ENCODE peak calls at places on chromosomes 4 and X, in five cellular contexts. One of them, this sample, is unnamed.

GRCh38 chr4:169282429-169283113 is 11.8 kb upstream of the SH3RF1 start:
- DNase-seq in BJ: no peak
- DNase-seq in breast epithelium: no peak
- DNase-seq in epithelial cell of esophagus: peak; percentile 87
- DNase-seq in lower lobe of right lung: no peak
- DNase-seq in this sample: no peak

GRCh38 chr4:88575222-88575621 is 17.1 kb upstream of the HERC3 start:
- DNase-seq in BJ: no peak
- DNase-seq in breast epithelium: no peak
- DNase-seq in epithelial cell of esophagus: no peak
- DNase-seq in lower lobe of right lung: no peak
- DNase-seq in this sample: no peak

GRCh38 chr4:34037280-34037679 is 2207.0 kb downstream of the ARAP2 start:
- DNase-seq in BJ: no peak
- DNase-seq in breast epithelium: no peak
- DNase-seq in epithelial cell of esophagus: no peak
- DNase-seq in lower lobe of right lung: no peak
- DNase-seq in this sample: no peak

GRCh38 chr4:186604124-186604627 is 48.8 kb upstream of the MTNR1A start:
- DNase-seq in BJ: no peak
- DNase-seq in breast epithelium: no peak
- DNase-seq in epithelial cell of esophagus: no peak
- DNase-seq in lower lobe of right lung: no peak
- DNase-seq in this sample: no peak

GRCh38 chrX:29215251-29215650 is 628.0 kb downstream of the IL1RAPL1 start:
- DNase-seq in BJ: no peak
- DNase-seq in breast epithelium: no peak
- DNase-seq in epithelial cell of esophagus: peak; percentile 35
- DNase-seq in lower lobe of right lung: no peak
- DNase-seq in this sample: no peak

GRCh38 chr4:158121203-158121586 is 51.6 kb downstream of the GASK1B start:
- DNase-seq in BJ: peak; percentile 92
- DNase-seq in breast epithelium: peak; percentile 19
- DNase-seq in epithelial cell of esophagus: peak; percentile 87
- DNase-seq in lower lobe of right lung: no peak
- DNase-seq in this sample: peak; percentile 60

GRCh38 chrX:136193771-136194170 is 46.4 kb downstream of the FHL1 start:
- DNase-seq in BJ: no peak
- DNase-seq in breast epithelium: no peak
- DNase-seq in epithelial cell of esophagus: no peak
- DNase-seq in lower lobe of right lung: no peak
- DNase-seq in this sample: no peak

GRCh38 chr4:7183161-7183560 is 9.2 kb upstream of the SORCS2 start:
- DNase-seq in BJ: no peak
- DNase-seq in breast epithelium: no peak
- DNase-seq in epithelial cell of esophagus: no peak
- DNase-seq in lower lobe of right lung: no peak
- DNase-seq in this sample: no peak

GRCh38 chrX:55127692-55128091 is 38.9 kb downstream of the PAGE2 start:
- DNase-seq in BJ: no peak
- DNase-seq in breast epithelium: no peak
- DNase-seq in epithelial cell of esophagus: peak; percentile 51
- DNase-seq in lower lobe of right lung: no peak
- DNase-seq in this sample: no peak

GRCh38 chr4:117817316-117817715 is 217.0 kb upstream of the NDST3 start:
- DNase-seq in BJ: no peak
- DNase-seq in breast epithelium: no peak
- DNase-seq in epithelial cell of esophagus: no peak
- DNase-seq in lower lobe of right lung: no peak
- DNase-seq in this sample: no peak

GRCh38 chr4:153649572-153649991 is 34.5 kb upstream of the TLR2 start:
- DNase-seq in BJ: no peak
- DNase-seq in breast epithelium: no peak
- DNase-seq in epithelial cell of esophagus: peak; percentile 56
- DNase-seq in lower lobe of right lung: no peak
- DNase-seq in this sample: no peak

GRCh38 chr4:138650917-138651564 is 364.5 kb upstream of the NOCT start:
- DNase-seq in BJ: peak; percentile 97
- DNase-seq in breast epithelium: no peak
- DNase-seq in epithelial cell of esophagus: peak; percentile 3
- DNase-seq in lower lobe of right lung: no peak
- DNase-seq in this sample: peak; percentile 56

GRCh38 chr4:67332627-67333026 is 212.7 kb downstream of the CENPC start:
- DNase-seq in BJ: no peak
- DNase-seq in breast epithelium: no peak
- DNase-seq in epithelial cell of esophagus: peak; percentile 23
- DNase-seq in lower lobe of right lung: no peak
- DNase-seq in this sample: no peak

GRCh38 chr4:41146716-41147506 is 67.4 kb downstream of the APBB2 start:
- DNase-seq in BJ: no peak
- DNase-seq in breast epithelium: no peak
- DNase-seq in epithelial cell of esophagus: peak; percentile 31
- DNase-seq in lower lobe of right lung: no peak
- DNase-seq in this sample: no peak

GRCh38 chr4:89111833-89112563 is 665 bp downstream of the TIGD2 start:
- DNase-seq in BJ: peak; percentile 68
- DNase-seq in breast epithelium: peak; percentile 75
- DNase-seq in epithelial cell of esophagus: peak; percentile 99
- DNase-seq in lower lobe of right lung: no peak
- DNase-seq in this sample: peak; percentile 41

GRCh38 chrX:16445166-16445752 is 204.7 kb upstream of the S100G start:
- DNase-seq in BJ: no peak
- DNase-seq in breast epithelium: no peak
- DNase-seq in epithelial cell of esophagus: peak; percentile 45
- DNase-seq in lower lobe of right lung: no peak
- DNase-seq in this sample: no peak

GRCh38 chrX:154020500-154021115 is 906 bp upstream of the IRAK1 start:
- DNase-seq in BJ: no peak
- DNase-seq in breast epithelium: no peak
- DNase-seq in epithelial cell of esophagus: no peak
- DNase-seq in lower lobe of right lung: no peak
- DNase-seq in this sample: no peak

GRCh38 chrX:65644621-65645287 is 22.7 kb upstream of the MSN start:
- DNase-seq in BJ: peak; percentile 41
- DNase-seq in breast epithelium: peak; percentile 75
- DNase-seq in epithelial cell of esophagus: peak; percentile 89
- DNase-seq in lower lobe of right lung: peak; percentile 78
- DNase-seq in this sample: peak; percentile 41

GRCh38 chr4:91340843-91341242 is 962.9 kb upstream of the GRID2 start:
- DNase-seq in BJ: no peak
- DNase-seq in breast epithelium: no peak
- DNase-seq in epithelial cell of esophagus: no peak
- DNase-seq in lower lobe of right lung: no peak
- DNase-seq in this sample: no peak

GRCh38 chr4:184100297-184100885 is 117.3 kb downstream of the ENPP6 start:
- DNase-seq in BJ: no peak
- DNase-seq in breast epithelium: no peak
- DNase-seq in epithelial cell of esophagus: peak; percentile 33
- DNase-seq in lower lobe of right lung: peak; percentile 80
- DNase-seq in this sample: no peak

DNA sequence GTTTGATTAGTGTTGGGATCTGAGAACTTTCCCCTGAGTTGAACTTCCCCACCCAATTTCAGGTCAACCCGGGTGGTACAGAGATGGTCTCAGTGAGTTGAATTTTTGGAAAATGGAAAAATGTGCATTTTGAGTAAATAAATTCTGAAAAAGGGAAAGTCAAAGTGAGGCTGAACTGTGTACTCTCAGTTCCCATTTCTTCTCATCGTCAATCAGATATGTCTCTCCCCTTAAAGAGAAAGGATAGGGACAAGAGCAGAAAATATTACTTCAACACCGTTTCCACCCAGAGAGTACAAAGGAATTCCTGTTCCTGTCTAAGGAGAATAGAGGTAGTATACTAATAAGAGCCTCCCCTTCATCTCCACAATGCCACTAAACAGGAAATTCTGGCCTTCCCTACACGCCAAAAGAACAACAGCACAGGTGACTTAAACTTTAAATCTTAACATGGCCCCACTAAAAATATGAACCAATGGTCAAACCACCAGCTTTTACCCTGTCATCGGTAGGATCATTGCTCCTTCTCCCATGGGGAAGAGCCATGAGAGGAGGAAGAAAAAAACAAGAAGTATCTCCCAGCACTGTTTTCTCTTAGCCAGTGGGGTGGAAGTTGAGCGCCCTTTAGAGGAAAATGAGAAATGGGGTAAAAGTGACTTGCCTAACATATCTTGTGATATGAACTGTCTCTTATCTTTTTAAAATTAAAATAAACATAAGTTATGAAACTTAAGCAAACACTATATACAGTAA is 30.3 kb downstream of the BMP3 start:
- DNase-seq in BJ: no peak
- DNase-seq in breast epithelium: no peak
- DNase-seq in epithelial cell of esophagus: no peak
- DNase-seq in lower lobe of right lung: no peak
- DNase-seq in this sample: no peak
- H3K4me3 ChIP-seq in BJ: no peak overlapping the region
- H3K4me3 ChIP-seq in breast epithelium: no peak overlapping the region
- H3K4me3 ChIP-seq in epithelial cell of esophagus: no peak overlapping the region
- H3K4me3 ChIP-seq in lower lobe of right lung: no peak overlapping the region
- H3K4me3 ChIP-seq in this sample: no peak overlapping the region

GRCh38 chr4:87416965-87417364 is 5.4 kb upstream of the NUDT9 start:
- DNase-seq in BJ: no peak
- DNase-seq in breast epithelium: no peak
- DNase-seq in epithelial cell of esophagus: no peak
- DNase-seq in lower lobe of right lung: no peak
- DNase-seq in this sample: no peak

GRCh38 chr4:87410669-87411068 is 11.7 kb upstream of the NUDT9 start:
- DNase-seq in BJ: no peak
- DNase-seq in breast epithelium: no peak
- DNase-seq in epithelial cell of esophagus: no peak
- DNase-seq in lower lobe of right lung: no peak
- DNase-seq in this sample: no peak

GRCh38 chr4:87410157-87410556 is 12.2 kb upstream of the NUDT9 start:
- DNase-seq in BJ: no peak
- DNase-seq in breast epithelium: no peak
- DNase-seq in epithelial cell of esophagus: no peak
- DNase-seq in lower lobe of right lung: no peak
- DNase-seq in this sample: no peak

GRCh38 chr4:87419578-87420249 is 2.7 kb upstream of the NUDT9 start:
- DNase-seq in BJ: no peak
- DNase-seq in breast epithelium: no peak
- DNase-seq in epithelial cell of esophagus: peak; percentile 48
- DNase-seq in lower lobe of right lung: no peak
- DNase-seq in this sample: no peak

DNA sequence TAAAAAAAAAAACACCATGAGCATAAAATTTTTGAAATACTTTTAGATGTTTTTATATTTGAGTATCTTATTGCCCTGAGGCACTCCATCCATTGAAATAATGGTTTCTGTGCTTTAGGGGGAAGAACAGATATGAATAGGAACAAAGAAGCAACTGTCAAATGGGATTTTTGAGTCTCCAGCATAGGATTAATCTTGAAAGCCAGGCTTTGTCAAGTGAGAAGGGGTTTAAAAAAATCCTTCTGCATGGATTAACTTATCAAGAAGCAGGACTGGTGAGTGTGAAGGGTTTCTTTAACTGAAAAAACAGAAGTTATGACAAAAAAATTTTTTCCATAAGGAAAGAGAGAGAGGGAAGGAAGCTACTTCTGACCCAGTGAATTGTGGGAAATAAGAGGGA is 7.6 kb upstream of the NUDT9 start:
- DNase-seq in BJ: no peak
- DNase-seq in breast epithelium: no peak
- DNase-seq in epithelial cell of esophagus: no peak
- DNase-seq in lower lobe of right lung: no peak
- DNase-seq in this sample: no peak
- TF ChIP-seq CTCF in BJ: no peak
- TF ChIP-seq CTCF in breast epithelium: no peak
- TF ChIP-seq CTCF in epithelial cell of esophagus: no peak
- TF ChIP-seq CTCF in lower lobe of right lung: no peak
- TF ChIP-seq CTCF in this sample: no peak

GRCh38 chr4:99947608-99948007 is 1.2 kb upstream of the DNAJB14 start:
- DNase-seq in BJ: no peak
- DNase-seq in breast epithelium: no peak
- DNase-seq in epithelial cell of esophagus: no peak
- DNase-seq in lower lobe of right lung: no peak
- DNase-seq in this sample: no peak

GRCh38 chr4:99949034-99949998 is 759 bp downstream of the H2AZ1 start:
- DNase-seq in BJ: peak; percentile 63
- DNase-seq in breast epithelium: peak; percentile 87
- DNase-seq in epithelial cell of esophagus: peak; percentile 97
- DNase-seq in lower lobe of right lung: peak; percentile 93
- DNase-seq in this sample: peak; percentile 90

GRCh38 chr4:99946346-99947189 is at the start of gene DNAJB14:
- DNase-seq in BJ: no peak
- DNase-seq in breast epithelium: peak; percentile 54
- DNase-seq in epithelial cell of esophagus: peak; percentile 83
- DNase-seq in lower lobe of right lung: peak; percentile 87
- DNase-seq in this sample: no peak

GRCh38 chr4:99945718-99946345 is 586 bp downstream of the DNAJB14 start:
- DNase-seq in BJ: no peak
- DNase-seq in breast epithelium: no peak
- DNase-seq in epithelial cell of esophagus: peak; percentile 35
- DNase-seq in lower lobe of right lung: no peak
- DNase-seq in this sample: no peak

DNA sequence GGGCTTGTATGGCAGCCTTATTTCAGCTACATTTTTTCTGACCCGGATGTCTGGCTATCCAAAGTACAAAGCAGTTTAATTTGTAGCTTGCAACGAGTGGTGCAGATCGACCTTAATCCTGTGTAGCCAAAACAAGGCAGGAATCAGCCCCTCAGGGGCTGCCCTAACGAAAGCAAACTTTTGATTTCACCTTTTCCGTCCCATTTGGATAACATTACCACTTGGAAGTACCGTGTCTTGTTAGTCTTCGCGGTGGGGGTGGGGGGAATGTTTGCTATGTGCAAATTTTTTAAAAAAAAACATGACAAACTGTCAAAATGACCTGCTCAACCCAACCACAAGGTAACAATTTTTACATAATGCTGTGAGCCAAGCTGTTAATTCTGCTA is 766 bp upstream of the DNAJB14 start:
- DNase-seq in BJ: no peak
- DNase-seq in breast epithelium: no peak
- DNase-seq in epithelial cell of esophagus: no peak
- DNase-seq in lower lobe of right lung: no peak
- DNase-seq in this sample: no peak
- H3K4me3 ChIP-seq in BJ: peak overlapping the region; percentile 93
- H3K4me3 ChIP-seq in breast epithelium: peak overlapping the region; percentile 98
- H3K4me3 ChIP-seq in epithelial cell of esophagus: peak overlapping the region; percentile 83
- H3K4me3 ChIP-seq in lower lobe of right lung: peak overlapping the region; percentile 98
- H3K4me3 ChIP-seq in this sample: peak overlapping the region; percentile 95

DNA sequence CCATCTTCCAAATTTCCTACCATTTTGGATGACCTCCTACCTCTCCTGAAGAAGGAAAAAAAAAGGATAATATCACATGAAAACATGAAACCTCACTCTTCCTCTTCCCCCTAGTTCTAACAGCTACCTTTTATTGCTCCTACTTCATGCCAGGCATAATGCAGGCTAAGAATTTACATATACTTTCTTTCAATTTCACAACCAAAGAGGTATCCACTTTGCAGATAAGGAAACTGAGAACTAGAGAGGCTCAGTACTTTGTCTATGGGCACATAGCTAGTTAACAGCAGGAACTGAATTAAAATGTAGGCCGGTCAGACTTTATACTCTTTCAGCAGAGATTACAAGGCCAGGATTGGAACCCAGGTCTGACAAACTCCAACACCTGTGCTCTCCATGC is 34.4 kb upstream of the BEND2 start:
- DNase-seq in BJ: no peak
- DNase-seq in breast epithelium: no peak
- DNase-seq in epithelial cell of esophagus: no peak
- DNase-seq in lower lobe of right lung: no peak
- DNase-seq in this sample: no peak
- TF ChIP-seq CTCF in BJ: no peak
- TF ChIP-seq CTCF in breast epithelium: no peak
- TF ChIP-seq CTCF in epithelial cell of esophagus: no peak
- TF ChIP-seq CTCF in lower lobe of right lung: no peak
- TF ChIP-seq CTCF in this sample: no peak

GRCh38 chr4:144647095-144647959 is 1.4 kb downstream of the HHIP start:
- DNase-seq in BJ: no peak
- DNase-seq in breast epithelium: no peak
- DNase-seq in epithelial cell of esophagus: peak; percentile 23
- DNase-seq in lower lobe of right lung: no peak
- DNase-seq in this sample: no peak
- H3K4me3 ChIP-seq in BJ: peak overlapping the region; percentile 42
- H3K4me3 ChIP-seq in breast epithelium: peak overlapping the region; percentile 57
- H3K4me3 ChIP-seq in epithelial cell of esophagus: peak overlapping the region; percentile 30
- H3K4me3 ChIP-seq in lower lobe of right lung: peak overlapping the region; percentile 55
- H3K4me3 ChIP-seq in this sample: peak overlapping the region; percentile 51

This sample was measured in HFF-Myc.